ENCODE peak calls at places on chromosomes 5 and 9, in four cellular contexts. E is non-pigmented ciliary epithelial cell, S is type B pancreatic cell, X is NCI-H1930. Z is an unnamed sample.

GRCh38 chr5:181189962-181190710 is 14.9 kb downstream of the TRIM7 start:
- DNase-seq in X (no peak), E (no peak), S (no peak), Z (no peak)

GRCh38 chr9:37413311-37413710 is 9.2 kb upstream of the GRHPR start:
- DNase-seq in X (no peak), S (no peak), E (no peak), Z (no peak)

GRCh38 chr9:108207611-108208051 is 648.2 kb downstream of the ACTL7B start:
- DNase-seq in S (no peak), E (no peak), X (no peak), Z (no peak)

GRCh38 chr5:4000960-4001359 is 405.3 kb downstream of the IRX1 start:
- DNase-seq in S (no peak), E (no peak), X (no peak), Z (no peak)

GRCh38 chr9:135035781-135036760 is 51.4 kb upstream of the OLFM1 start:
- DNase-seq in S (peak), E (no peak), X (no peak), Z (no peak)

GRCh38 chr9:127654619-127655018 is 42.5 kb downstream of the STXBP1 start:
- DNase-seq in S (no peak), E (no peak), X (no peak), Z (no peak)

GRCh38 chr5:174925586-174925985 is 201.2 kb downstream of the MSX2 start:
- DNase-seq in S (no peak), X (no peak), E (no peak), Z (no peak)

GRCh38 chr5:65121880-65122436 is 353.2 kb downstream of the CWC27 start:
- DNase-seq in S (no peak), X (no peak), E (peak), Z (no peak)

GRCh38 chr9:120913673-120914266 is 12.8 kb downstream of the TRAF1 start:
- DNase-seq in E (no peak), X (no peak), S (no peak), Z (no peak)

GRCh38 chr5:68419637-68420452 is 204.3 kb downstream of the PIK3R1 start:
- DNase-seq in E (no peak), S (no peak), X (no peak), Z (no peak)

GRCh38 chr5:66041612-66042011 is 102.5 kb upstream of the SREK1 start:
- DNase-seq in S (no peak), E (no peak), X (no peak), Z (no peak)

GRCh38 chr9:121683652-121684051 is 32.2 kb downstream of the DAB2IP start:
- DNase-seq in X (no peak), E (no peak), S (no peak), Z (no peak)

GRCh38 chr5:134574521-134574920 is 49.1 kb downstream of the JADE2 start:
- DNase-seq in E (no peak), S (no peak), X (no peak), Z (no peak)